ENCODE peak calls at places on chromosomes 16 and 17, in nine cellular contexts. Y, F, W, O, X, E, B, R and D are unnamed samples.

GRCh38 chr16:27374794-27375499 is 27.0 kb upstream of the IL21R start:
- DNase-seq in Y (peak; percentile 60), F (peak; percentile 68), W (peak; percentile 77), O (peak; percentile 72), X (peak; percentile 97), E (peak; percentile 76), B (peak; percentile 85), R (peak; percentile 35), D (peak; percentile 94)

GRCh38 chr16:73183678-73184092 is 135.8 kb upstream of the ZFHX3 start:
- DNase-seq in Y (no peak), F (no peak), W (peak; percentile 23), O (peak; percentile 60), X (no peak), E (peak; percentile 72), B (no peak), R (no peak), D (no peak)

GRCh38 chr17:40065771-40066510 is 3.2 kb downstream of the THRA start:
- DNase-seq in Y (no peak), F (no peak), W (no peak), O (no peak), X (no peak), E (no peak), B (no peak), R (no peak), D (no peak)

GRCh38 chr16:2838928-2839327 is 8.8 kb downstream of the ZG16B start:
- DNase-seq in Y (peak; percentile 74), F (peak; percentile 74), W (peak; percentile 90), O (peak; percentile 94), X (peak; percentile 93), E (peak; percentile 90), B (peak; percentile 90), R (peak; percentile 48), D (no peak)

GRCh38 chr17:56319531-56319930 is 166.3 kb downstream of the ANKFN1 start:
- DNase-seq in Y (peak; percentile 84), F (peak; percentile 54), W (peak; percentile 75), O (peak; percentile 75), X (peak; percentile 79), E (peak; percentile 33), B (peak; percentile 67), R (peak; percentile 71), D (peak; percentile 55)

GRCh38 chr16:52603015-52603414 is 56.1 kb upstream of the TOX3 start:
- DNase-seq in Y (no peak), F (no peak), W (peak; percentile 8), O (no peak), X (no peak), E (no peak), B (no peak), R (no peak), D (no peak)

GRCh38 chr16:2473999-2474876 is 689 bp upstream of the TBC1D24 start:
- DNase-seq in Y (peak; percentile 37), F (peak; percentile 79), W (peak; percentile 84), O (peak; percentile 79), X (peak; percentile 46), E (peak; percentile 79), B (peak; percentile 76), R (peak; percentile 60), D (no peak)

GRCh38 chr17:2964831-2965230 is 98.6 kb downstream of the OR1D5 start:
- DNase-seq in Y (no peak), F (no peak), W (no peak), O (no peak), X (no peak), E (no peak), B (no peak), R (no peak), D (no peak)

GRCh38 chr16:11136600-11136999 is 119.4 kb downstream of the SOCS1 start:
- DNase-seq in Y (peak; percentile 55), F (no peak), W (no peak), O (peak; percentile 60), X (no peak), E (peak; percentile 89), B (no peak), R (no peak), D (no peak)

GRCh38 chr16:17364319-17365210 is 106.2 kb downstream of the XYLT1 start:
- DNase-seq in Y (no peak), F (no peak), W (peak; percentile 27), O (peak; percentile 96), X (no peak), E (peak; percentile 25), B (no peak), R (no peak), D (no peak)

GRCh38 chr17:17750881-17751280 is 69.6 kb downstream of the RAI1 start:
- DNase-seq in Y (no peak), F (peak; percentile 87), W (no peak), O (no peak), X (no peak), E (no peak), B (no peak), R (no peak), D (no peak)

GRCh38 chr17:77182205-77182604 is 41.4 kb downstream of the SEC14L1 start:
- DNase-seq in Y (no peak), F (peak; percentile 26), W (no peak), O (no peak), X (no peak), E (no peak), B (no peak), R (no peak), D (no peak)

GRCh38 chr16:15610369-15610871 is 32.5 kb downstream of the MARF1 start:
- DNase-seq in Y (peak; percentile 32), F (no peak), W (no peak), O (peak; percentile 75), X (no peak), E (no peak), B (no peak), R (no peak), D (no peak)

GRCh38 chr16:31213877-31214704 is at the start of gene TRIM72:
- DNase-seq in Y (no peak), F (no peak), W (no peak), O (no peak), X (no peak), E (no peak), B (no peak), R (no peak), D (peak; percentile 59)

GRCh38 chr17:13016881-13017622 is 775 bp downstream of the ELAC2 start:
- DNase-seq in Y (peak; percentile 31), F (no peak), W (no peak), O (peak; percentile 65), X (no peak), E (no peak), B (no peak), R (no peak), D (no peak)
- TF ChIP-seq EZH2phosphoT487 in Y (no peak), F (no peak), W (no peak), O (no peak), X (no peak), E (no peak), B (no peak), R (no peak), D (no peak)

DNA sequence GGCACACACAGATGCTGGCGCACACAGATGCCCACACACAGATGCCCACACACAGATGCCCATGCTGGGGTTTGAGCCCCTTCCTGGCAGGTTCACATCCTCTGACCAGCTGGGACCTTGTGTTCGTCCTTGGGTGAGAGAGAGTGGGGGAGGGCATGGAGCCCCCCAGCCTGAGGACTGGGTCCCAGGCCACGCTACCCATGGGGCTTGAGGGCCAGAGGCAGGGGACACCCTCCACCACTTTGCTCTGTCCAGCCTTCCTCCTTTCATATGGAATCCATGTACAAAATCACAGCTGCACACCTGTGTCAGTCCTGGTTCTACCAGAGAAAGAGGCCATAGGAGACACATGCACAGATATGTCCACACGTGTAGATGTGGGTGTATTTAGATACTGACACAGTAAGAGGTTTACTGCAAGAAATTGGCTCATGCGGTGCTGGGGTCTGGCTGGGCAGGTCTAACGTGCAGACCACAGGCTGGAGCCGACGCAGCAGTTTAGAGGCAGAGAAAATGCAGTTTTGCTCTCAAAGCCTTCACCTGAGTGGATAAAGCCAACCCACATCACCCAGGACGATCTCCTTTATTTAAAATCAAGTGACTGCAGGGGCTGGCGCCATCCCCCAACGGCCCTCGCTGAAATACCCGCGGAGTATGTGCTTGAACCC is 10.8 kb downstream of the SLC22A31 start:
- DNase-seq in Y (no peak), F (no peak), W (no peak), O (no peak), X (no peak), E (no peak), B (no peak), R (no peak), D (no peak)
- TF ChIP-seq EZH2phosphoT487 in Y (no peak), F (no peak), W (no peak), O (no peak), X (no peak), E (no peak), B (no peak), R (no peak), D (no peak)

GRCh38 chr16:54326266-54326662 is 39.7 kb upstream of the IRX3 start:
- DNase-seq in Y (no peak), F (no peak), W (no peak), O (peak; percentile 70), X (no peak), E (no peak), B (no peak), R (no peak), D (no peak)
- TF ChIP-seq EZH2phosphoT487 in Y (no peak), F (no peak), W (no peak), O (no peak), X (no peak), E (no peak), B (no peak), R (no peak), D (no peak)

GRCh38 chr17:81526662-81527571 is 1.3 kb upstream of the FSCN2 start:
- DNase-seq in Y (no peak), F (no peak), W (no peak), O (no peak), X (no peak), E (no peak), B (no peak), R (peak; percentile 2), D (no peak)

GRCh38 chr17:81529437-81529803 is 1.2 kb downstream of the FSCN2 start:
- DNase-seq in Y (no peak), F (no peak), W (no peak), O (no peak), X (no peak), E (no peak), B (no peak), R (no peak), D (no peak)

GRCh38 chr17:81527591-81528383 is at the start of gene FSCN2:
- DNase-seq in Y (peak; percentile 45), F (no peak), W (no peak), O (peak; percentile 80), X (no peak), E (no peak), B (no peak), R (no peak), D (no peak)

GRCh38 chr17:81528384-81528650 is 140 bp downstream of the FSCN2 start:
- DNase-seq in Y (no peak), F (no peak), W (no peak), O (no peak), X (no peak), E (no peak), B (no peak), R (no peak), D (no peak)

DNA sequence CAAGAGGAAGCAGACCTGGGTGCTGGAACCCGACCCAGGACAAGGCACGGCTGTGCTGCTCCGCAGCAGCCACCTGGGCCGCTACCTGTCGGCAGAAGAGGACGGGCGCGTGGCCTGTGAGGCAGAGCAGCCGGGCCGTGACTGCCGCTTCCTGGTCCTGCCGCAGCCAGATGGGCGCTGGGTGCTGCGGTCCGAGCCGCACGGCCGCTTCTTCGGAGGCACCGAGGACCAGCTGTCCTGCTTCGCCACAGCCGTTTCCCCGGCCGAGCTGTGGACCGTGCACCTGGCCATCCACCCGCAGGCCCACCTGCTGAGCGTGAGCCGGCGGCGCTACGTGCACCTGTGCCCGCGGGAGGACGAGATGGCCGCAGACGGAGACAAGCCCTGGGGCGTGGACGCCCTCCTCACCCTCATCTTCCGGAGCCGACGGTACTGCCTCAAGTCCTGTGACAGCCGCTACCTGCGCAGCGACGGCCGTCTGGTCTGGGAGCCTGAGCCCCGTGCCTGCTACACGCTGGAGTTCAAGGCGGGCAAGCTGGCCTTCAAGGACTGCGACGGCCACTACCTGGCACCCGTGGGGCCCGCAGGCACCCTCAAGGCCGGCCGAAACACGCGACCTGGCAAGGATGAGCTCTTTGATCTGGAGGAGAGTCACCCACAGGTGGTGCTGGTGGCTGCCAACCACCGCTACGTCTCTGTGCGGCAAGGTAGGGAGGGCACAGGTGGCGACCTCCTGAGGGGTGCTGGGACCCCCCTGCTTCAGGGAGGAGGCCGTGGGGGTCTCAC is 667 bp downstream of the FSCN2 start:
- DNase-seq in Y (peak; percentile 41), F (no peak), W (no peak), O (no peak), X (no peak), E (peak; percentile 75), B (no peak), R (no peak), D (no peak)
- TF ChIP-seq EZH2phosphoT487 in Y (no peak), F (no peak), W (no peak), O (no peak), X (no peak), E (no peak), B (no peak), R (no peak), D (no peak)